ENCODE peak calls at places on chromosomes 5 and 9, in four cellular contexts. J, R, C and M are unnamed samples.

GRCh38 chr5:177134653-177135225 is 1.2 kb downstream of the NSD1 start:
- DNase-seq in J (no peak), R (no peak), C (no peak), M (no peak)

GRCh38 chr5:181260720-181261319 is at the start of gene TRIM52:
- DNase-seq in J (peak; percentile 81), R (peak; percentile 77), C (peak; percentile 91), M (peak; percentile 95)

GRCh38 chr5:116488334-116488733 is 86.3 kb downstream of the SEMA6A start:
- DNase-seq in J (no peak), R (no peak), C (no peak), M (no peak)

GRCh38 chr9:34513567-34514214 is 9.1 kb downstream of the ENHO start:
- DNase-seq in J (no peak), R (no peak), C (no peak), M (peak; percentile 72)

GRCh38 chr5:27020965-27021364 is 17.4 kb downstream of the CDH9 start:
- DNase-seq in J (no peak), R (no peak), C (peak; percentile 2), M (no peak)

GRCh38 chr9:112856200-112856599 is 34.5 kb downstream of the SLC46A2 start:
- DNase-seq in J (no peak), R (no peak), C (no peak), M (no peak)

GRCh38 chr9:138052322-138052615 is 174.7 kb downstream of the CACNA1B start:
- DNase-seq in J (no peak), R (no peak), C (no peak), M (no peak)

GRCh38 chr5:97458851-97459250 is 275.8 kb upstream of the RIOK2 start:
- DNase-seq in J (no peak), R (peak; percentile 32), C (no peak), M (no peak)

GRCh38 chr9:93133641-93134017 is 422 bp downstream of the NINJ1 start:
- DNase-seq in J (peak; percentile 74), R (no peak), C (peak; percentile 79), M (peak; percentile 58)

GRCh38 chr9:89122944-89123343 is 55.7 kb downstream of the SHC3 start:
- DNase-seq in J (no peak), R (no peak), C (no peak), M (no peak)

GRCh38 chr5:132142459-132142858 is 68.9 kb downstream of the CSF2 start:
- DNase-seq in J (no peak), R (no peak), C (no peak), M (no peak)

GRCh38 chr5:138922494-138922893 is 47.4 kb upstream of the LRRTM2 start:
- DNase-seq in J (no peak), R (no peak), C (no peak), M (no peak)

GRCh38 chr9:110555551-110555950 is 24.0 kb downstream of the SVEP1 start:
- DNase-seq in J (no peak), R (no peak), C (no peak), M (no peak)

GRCh38 chr5:178360231-178360925 is 127.8 kb upstream of the PHYKPL start:
- DNase-seq in J (no peak), R (no peak), C (no peak), M (no peak)

GRCh38 chr9:135252980-135253304 is 165.5 kb downstream of the OLFM1 start:
- DNase-seq in J (no peak), R (no peak), C (no peak), M (no peak)

GRCh38 chr9:93093449-93094293 is 2.3 kb upstream of the CARD19 start:
- DNase-seq in J (peak; percentile 25), R (no peak), C (no peak), M (peak; percentile 6)

GRCh38 chr9:17462869-17463464 is 115.9 kb upstream of the SH3GL2 start:
- DNase-seq in J (peak; percentile 19), R (no peak), C (peak; percentile 31), M (peak; percentile 16)

GRCh38 chr9:110427497-110428104 is 89.9 kb upstream of the TXNDC8 start:
- DNase-seq in J (peak; percentile 38), R (no peak), C (peak; percentile 18), M (peak; percentile 77)

GRCh38 chr5:110086658-110087388 is 397.1 kb downstream of the MAN2A1 start:
- DNase-seq in J (no peak), R (no peak), C (no peak), M (no peak)

GRCh38 chr5:146395233-146395632 is 51.9 kb upstream of the TCERG1 start:
- DNase-seq in J (no peak), R (no peak), C (no peak), M (peak; percentile 22)

GRCh38 chr5:56814361-56814962 is 887 bp upstream of the MAP3K1 start:
- DNase-seq in J (no peak), R (no peak), C (peak; percentile 28), M (peak; percentile 62)

GRCh38 chr5:158139161-158139560 is 280.2 kb upstream of the CLINT1 start:
- DNase-seq in J (no peak), R (no peak), C (no peak), M (no peak)

GRCh38 chr9:21836437-21837161 is 34.2 kb downstream of the MTAP start:
- DNase-seq in J (no peak), R (no peak), C (peak; percentile 34), M (no peak)

GRCh38 chr5:61816585-61817450 is 484.8 kb downstream of the ZSWIM6 start:
- DNase-seq in J (no peak), R (no peak), C (no peak), M (no peak)

GRCh38 chr5:87022415-87022814 is 245.3 kb upstream of the RASA1 start:
- DNase-seq in J (no peak), R (no peak), C (no peak), M (no peak)

GRCh38 chr9:132412089-132412488 is 2.1 kb downstream of the CFAP77 start:
- DNase-seq in J (peak; percentile 48), R (no peak), C (peak; percentile 10), M (peak; percentile 65)

GRCh38 chr9:114011313-114011712 is 66.8 kb downstream of the AMBP start:
- DNase-seq in J (no peak), R (no peak), C (no peak), M (peak; percentile 3)

GRCh38 chr5:178564386-178564785 is 25.8 kb downstream of the COL23A1 start:
- DNase-seq in J (no peak), R (no peak), C (no peak), M (no peak)

GRCh38 chr5:96936431-96937221 is 746 bp downstream of the LNPEP start:
- DNase-seq in J (peak; percentile 31), R (no peak), C (peak; percentile 19), M (peak; percentile 40)

GRCh38 chr9:116103976-116104820 is 49.4 kb upstream of the PAPPA start:
- DNase-seq in J (no peak), R (no peak), C (no peak), M (no peak)

GRCh38 chr9:98206754-98207153 is 14.3 kb upstream of the CORO2A start:
- DNase-seq in J (no peak), R (no peak), C (no peak), M (no peak)

GRCh38 chr9:131278421-131279111 is 2.3 kb upstream of the FAM78A start:
- DNase-seq in J (peak; percentile 70), R (no peak), C (no peak), M (no peak)

GRCh38 chr9:90842378-90842777 is 40.8 kb downstream of the SYK start:
- DNase-seq in J (no peak), R (no peak), C (no peak), M (no peak)

GRCh38 chr9:90841615-90842014 is 40.0 kb downstream of the SYK start:
- DNase-seq in J (no peak), R (no peak), C (no peak), M (no peak)

GRCh38 chr9:90841213-90841612 is 39.6 kb downstream of the SYK start:
- DNase-seq in J (no peak), R (no peak), C (no peak), M (no peak)

GRCh38 chr9:90842984-90843383 is 41.4 kb downstream of the SYK start:
- DNase-seq in J (no peak), R (no peak), C (no peak), M (no peak)

DNA sequence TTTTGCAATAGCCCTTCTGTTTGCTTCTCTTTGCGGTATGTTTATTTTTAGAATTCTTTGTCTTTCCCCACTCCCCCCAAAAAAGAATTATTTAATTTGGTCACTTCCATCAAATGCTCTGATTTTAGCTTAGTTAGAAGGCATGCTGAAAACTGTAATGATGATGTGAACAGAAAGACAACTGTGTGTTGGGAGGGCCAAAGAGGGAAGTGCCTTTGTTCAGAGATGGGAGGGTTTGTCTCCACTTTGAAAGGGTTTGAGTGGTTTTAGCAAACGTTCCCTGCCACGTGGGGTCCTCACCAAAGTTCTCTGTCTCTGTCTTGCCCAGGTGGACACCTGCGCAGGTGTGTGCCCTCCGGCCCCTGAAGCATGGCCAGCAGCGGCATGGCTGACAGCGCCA is 41.9 kb downstream of the SYK start:
- DNase-seq in J (no peak), R (no peak), C (no peak), M (no peak)
- TF ChIP-seq CBFB in J (no peak), R (no peak), C (no peak), M (no peak)

GRCh38 chr5:10352404-10353240 is 873 bp upstream of the MARCHF6 start:
- DNase-seq in J (no peak), R (peak; percentile 28), C (peak; percentile 23), M (no peak)
- TF ChIP-seq CREB1 in J (no peak), R (no peak), C (no peak), M (no peak)

DNA sequence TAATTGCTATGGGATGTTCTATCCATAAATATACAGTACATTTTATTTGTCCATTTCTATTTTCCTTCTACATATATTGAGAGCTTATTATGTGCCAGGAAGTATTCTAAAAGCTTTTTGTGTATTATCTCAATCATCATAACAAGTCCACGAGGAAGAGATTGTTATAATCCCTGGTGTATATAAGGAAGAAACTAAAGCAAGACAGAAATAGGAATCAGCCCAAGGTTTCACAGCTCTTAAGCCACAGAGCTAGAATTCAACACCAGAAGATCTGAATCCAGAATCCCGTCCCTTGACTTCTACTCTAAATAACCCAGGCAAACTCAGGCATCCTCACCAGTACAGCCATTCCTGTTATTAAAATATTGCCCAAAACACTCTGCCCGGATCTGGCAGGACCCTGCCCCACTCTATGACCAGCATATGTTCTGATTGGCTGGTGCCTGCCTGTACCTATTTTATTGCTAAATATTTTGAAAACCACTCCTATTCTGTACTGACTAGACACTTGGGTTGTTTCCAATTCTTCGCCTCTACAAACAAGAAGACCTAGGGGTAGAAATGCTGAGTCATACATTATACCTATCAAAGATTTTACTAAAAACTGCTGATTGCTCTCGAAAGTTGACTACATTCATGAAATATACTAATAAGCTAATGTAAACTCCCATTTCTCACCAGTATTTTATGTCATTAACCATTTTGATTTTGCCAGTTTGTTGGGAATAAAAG is 297.4 kb downstream of the ENC1 start:
- DNase-seq in J (no peak), R (no peak), C (no peak), M (no peak)
- TF ChIP-seq TCF7 in J (no peak), R (no peak), C (no peak), M (no peak)

GRCh38 chr5:431001-431710 is 11.8 kb upstream of the EXOC3 start:
- DNase-seq in J (peak; percentile 81), R (no peak), C (peak; percentile 41), M (peak; percentile 90)
- TF ChIP-seq CBFB in J (no peak), R (no peak), C (no peak), M (no peak)

DNA sequence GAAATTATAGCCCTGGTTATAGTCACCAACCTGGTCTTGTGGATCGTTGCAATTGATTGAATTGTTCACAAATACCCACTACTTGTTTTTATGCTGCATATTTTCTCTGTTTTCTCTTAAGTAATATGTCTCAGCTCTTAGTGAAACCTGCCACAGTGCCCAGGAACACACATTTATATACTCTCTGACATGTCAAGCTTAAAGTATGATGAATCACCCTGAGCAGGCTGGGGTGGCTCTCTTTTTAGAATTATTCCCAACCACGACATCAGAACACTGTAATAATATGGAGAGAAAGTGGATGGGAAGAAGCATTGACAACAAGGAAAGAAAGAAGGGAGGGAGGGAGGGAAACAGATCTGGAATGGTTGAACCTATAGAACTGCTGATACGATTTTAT is 72.8 kb upstream of the ZNF608 start:
- DNase-seq in J (no peak), R (no peak), C (no peak), M (no peak)
- TF ChIP-seq CREB1 in J (no peak), R (no peak), C (no peak), M (no peak)